ENCODE peak calls at places on chromosomes 6 and 20, in eight cellular contexts. J is CD4-positive, alpha-beta memory T cell; B is GM12891; H is AG20443; V is H54; O is HFFc6; C is left cardiac atrium; I is esophagus squamous epithelium. F is an unnamed sample.

GRCh38 chr20:40416274-40416673 is 272.8 kb downstream of the MAFB start:
- DNase-seq in B (no peak), O (no peak), J (no peak), H (no peak), I (no peak), C (no peak), V (no peak), F (no peak)

GRCh38 chr6:41545174-41545702 is 943 bp upstream of the FOXP4 start:
- DNase-seq in B (no peak), H (no peak), V (no peak), C (peak), O (no peak), I (no peak), J (no peak), F (no peak)

GRCh38 chr6:105432797-105433196 is 29.9 kb upstream of the PREP start:
- DNase-seq in J (no peak), C (no peak), I (no peak), H (peak), V (peak), B (no peak), O (peak), F (peak)

GRCh38 chr6:119880840-119881239 is 531.3 kb upstream of the MAN1A1 start:
- DNase-seq in I (no peak), O (no peak), V (no peak), B (no peak), H (no peak), C (no peak), J (no peak), F (no peak)

GRCh38 chr6:98525860-98526259 is 308.5 kb upstream of the POU3F2 start:
- DNase-seq in C (no peak), O (no peak), H (no peak), V (no peak), J (no peak), I (no peak), B (no peak), F (no peak)

GRCh38 chr6:136719280-136720044 is 72.8 kb downstream of the MAP3K5 start:
- DNase-seq in I (no peak), V (no peak), J (no peak), O (no peak), B (no peak), C (no peak), H (no peak), F (no peak)

GRCh38 chr6:92564393-92564792 is 855.0 kb downstream of the EPHA7 start:
- DNase-seq in B (no peak), I (no peak), J (no peak), V (no peak), O (no peak), H (no peak), C (no peak), F (no peak)

GRCh38 chr20:17806739-17807441 is 107.1 kb downstream of the BANF2 start:
- DNase-seq in I (no peak), V (no peak), H (peak), O (peak), C (peak), J (no peak), B (no peak), F (peak)

GRCh38 chr6:19433101-19433500 is 404.1 kb upstream of the ID4 start:
- DNase-seq in B (no peak), O (no peak), H (no peak), V (no peak), I (no peak), J (no peak), C (no peak), F (no peak)

GRCh38 chr20:5557123-5557522 is 193.1 kb upstream of the SHLD1 start:
- DNase-seq in H (peak), V (peak), I (no peak), O (peak), J (peak), C (peak), B (peak), F (peak)

GRCh38 chr6:108492131-108492766 is 68.5 kb upstream of the FOXO3 start:
- DNase-seq in V (no peak), I (no peak), C (no peak), H (peak), O (peak), J (peak), B (no peak), F (peak)

GRCh38 chr6:122202576-122203137 is 196.8 kb upstream of the HSF2 start:
- DNase-seq in H (no peak), O (no peak), J (no peak), B (no peak), I (no peak), C (no peak), V (no peak), F (no peak)

GRCh38 chr6:149924933-149925252 is 2.0 kb upstream of the RAET1G start:
- DNase-seq in H (no peak), V (no peak), J (no peak), B (no peak), C (no peak), I (no peak), O (no peak), F (no peak)

GRCh38 chr6:34114695-34115395 is 31.0 kb downstream of the GRM4 start:
- DNase-seq in J (no peak), V (no peak), I (no peak), H (no peak), O (no peak), C (no peak), B (no peak), F (no peak)

GRCh38 chr20:55253765-55254164 is 751.6 kb downstream of the CBLN4 start:
- DNase-seq in C (no peak), O (no peak), B (no peak), V (no peak), I (no peak), H (no peak), J (no peak), F (peak)

GRCh38 chr20:4802522-4802921 is 80.8 kb downstream of the PRND start:
- DNase-seq in J (no peak), O (no peak), V (no peak), I (no peak), H (no peak), C (no peak), B (no peak), F (no peak)

GRCh38 chr6:119678961-119679360 is 329.4 kb upstream of the MAN1A1 start:
- DNase-seq in J (no peak), V (no peak), B (no peak), C (no peak), O (no peak), H (no peak), I (no peak), F (no peak)

GRCh38 chr6:44053106-44053756 is 74.0 kb downstream of the MRPL14 start:
- DNase-seq in C (peak), I (no peak), J (no peak), B (no peak), V (no peak), O (no peak), H (no peak), F (no peak)

GRCh38 chr20:5843054-5843731 is 93.0 kb downstream of the SHLD1 start:
- DNase-seq in J (peak), I (no peak), C (no peak), H (no peak), B (no peak), V (no peak), O (no peak), F (no peak)

GRCh38 chr6:5905431-5906339 is 101.0 kb downstream of the NRN1 start:
- DNase-seq in C (peak), I (no peak), H (peak), J (no peak), O (peak), V (peak), B (no peak), F (no peak)

GRCh38 chr6:37033819-37034790 is 28.6 kb downstream of the FGD2 start:
- DNase-seq in V (no peak), O (no peak), H (no peak), I (no peak), B (no peak), C (no peak), J (no peak), F (no peak)

GRCh38 chr20:45935416-45936046 is 1.0 kb downstream of the PCIF1 start:
- DNase-seq in I (no peak), O (no peak), V (no peak), C (no peak), H (peak), J (no peak), B (no peak), F (peak)

GRCh38 chr6:30149234-30149633 is 11.8 kb downstream of the TRIM10 start:
- DNase-seq in H (no peak), I (no peak), J (no peak), B (no peak), O (no peak), C (no peak), V (no peak), F (no peak)

GRCh38 chr6:144528605-144529425 is 243.7 kb downstream of the UTRN start:
- DNase-seq in C (no peak), H (peak), I (no peak), O (no peak), V (no peak), B (no peak), J (no peak), F (peak)

GRCh38 chr6:3220366-3220765 is 7.1 kb downstream of the TUBB2B start:
- DNase-seq in C (no peak), H (no peak), B (no peak), J (no peak), I (no peak), O (no peak), V (no peak), F (no peak)

GRCh38 chr6:31567531-31568370 is 4.3 kb upstream of the LTA start:
- DNase-seq in H (no peak), O (no peak), J (no peak), I (no peak), B (no peak), C (no peak), V (no peak), F (no peak)

GRCh38 chr6:145734486-145735355 is 599 bp downstream of the EPM2A start:
- DNase-seq in C (peak), V (peak), H (peak), I (peak), J (peak), B (peak), O (peak), F (peak)

GRCh38 chr20:10558635-10559187 is 115.1 kb downstream of the JAG1 start:
- DNase-seq in C (no peak), H (peak), I (no peak), V (no peak), B (no peak), J (peak), O (peak), F (peak)

GRCh38 chr20:63693975-63694595 is 2.4 kb upstream of the TNFRSF6B start:
- DNase-seq in B (no peak), J (no peak), V (no peak), C (no peak), H (no peak), I (no peak), O (no peak), F (no peak)

GRCh38 chr20:57618091-57618765 is 2.0 kb downstream of the ZBP1 start:
- DNase-seq in C (no peak), H (no peak), O (peak), B (no peak), J (no peak), V (peak), I (no peak), F (peak)

GRCh38 chr6:30881987-30882763 is 2.1 kb upstream of the DDR1 start:
- DNase-seq in I (no peak), J (no peak), O (no peak), H (peak), V (no peak), B (no peak), C (no peak), F (no peak)

GRCh38 chr6:42406296-42407280 is 45.1 kb downstream of the TRERF1 start:
- DNase-seq in H (no peak), J (no peak), I (no peak), C (no peak), B (no peak), O (no peak), V (no peak), F (no peak)

GRCh38 chr20:371755-372542 is 8.6 kb upstream of the TRIB3 start:
- DNase-seq in V (peak), C (peak), B (no peak), O (peak), H (peak), J (no peak), I (no peak), F (no peak)

GRCh38 chr6:80382796-80383195 is 276.3 kb downstream of the BCKDHB start:
- DNase-seq in O (no peak), V (no peak), I (no peak), J (no peak), C (no peak), H (no peak), B (no peak), F (no peak)